ENCODE peak calls at places on chromosomes 3 and 15, in five cellular contexts. One of them, this sample, is unnamed. For H3K4me1, the result is how much of the 10 kb centered on the place peaks cover.

GRCh38 chr3:174884776-174885568 is 25.8 kb downstream of the NAALADL2 start:
- DNase-seq in body of pancreas: no peak
- DNase-seq in esophagus muscularis mucosa: no peak
- DNase-seq in tibial nerve: no peak
- DNase-seq in uterus: no peak
- DNase-seq in this sample: no peak

GRCh38 chr15:100788080-100788730 is 91.4 kb upstream of the ALDH1A3 start:
- DNase-seq in uterus: no peak
- DNase-seq in esophagus muscularis mucosa: peak
- DNase-seq in tibial nerve: no peak
- DNase-seq in body of pancreas: no peak
- DNase-seq in this sample: no peak

GRCh38 chr3:14388200-14388599 is 14.2 kb upstream of the SLC6A6 start:
- DNase-seq in tibial nerve: no peak
- DNase-seq in uterus: no peak
- DNase-seq in body of pancreas: no peak
- DNase-seq in esophagus muscularis mucosa: no peak
- DNase-seq in this sample: no peak

GRCh38 chr3:100775669-100776068 is 66.4 kb downstream of the TFG start:
- DNase-seq in body of pancreas: no peak
- DNase-seq in uterus: no peak
- DNase-seq in esophagus muscularis mucosa: no peak
- DNase-seq in tibial nerve: no peak
- DNase-seq in this sample: no peak

GRCh38 chr3:183278479-183279088 is 25.5 kb downstream of the B3GNT5 start:
- DNase-seq in uterus: no peak
- DNase-seq in esophagus muscularis mucosa: no peak
- DNase-seq in body of pancreas: no peak
- DNase-seq in tibial nerve: no peak
- DNase-seq in this sample: no peak

GRCh38 chr3:149274220-149274619 is 52.6 kb upstream of the CP start:
- DNase-seq in tibial nerve: no peak
- DNase-seq in body of pancreas: no peak
- DNase-seq in esophagus muscularis mucosa: peak
- DNase-seq in uterus: no peak
- DNase-seq in this sample: no peak

GRCh38 chr15:78103406-78104118 is 11.2 kb downstream of the SH2D7 start:
- DNase-seq in uterus: no peak
- DNase-seq in tibial nerve: no peak
- DNase-seq in esophagus muscularis mucosa: no peak
- DNase-seq in body of pancreas: peak
- DNase-seq in this sample: no peak

GRCh38 chr15:52682776-52683175 is 3.6 kb upstream of the ATOSA start:
- DNase-seq in body of pancreas: no peak
- DNase-seq in tibial nerve: no peak
- DNase-seq in esophagus muscularis mucosa: no peak
- DNase-seq in uterus: no peak
- DNase-seq in this sample: no peak

GRCh38 chr3:40211579-40211978 is 97.9 kb upstream of the EIF1B start:
- DNase-seq in tibial nerve: no peak
- DNase-seq in body of pancreas: no peak
- DNase-seq in esophagus muscularis mucosa: peak
- DNase-seq in uterus: no peak
- DNase-seq in this sample: no peak

GRCh38 chr3:50436063-50436674 is 67.3 kb downstream of the CACNA2D2 start:
- DNase-seq in body of pancreas: peak
- DNase-seq in uterus: peak
- DNase-seq in tibial nerve: peak
- DNase-seq in esophagus muscularis mucosa: no peak
- DNase-seq in this sample: peak

GRCh38 chr3:60536420-60536819 is 714.8 kb downstream of the FHIT start:
- DNase-seq in esophagus muscularis mucosa: no peak
- DNase-seq in tibial nerve: no peak
- DNase-seq in uterus: no peak
- DNase-seq in body of pancreas: no peak
- DNase-seq in this sample: no peak

GRCh38 chr15:82040862-82041261 is 5.0 kb downstream of the MEX3B start:
- DNase-seq in esophagus muscularis mucosa: no peak
- DNase-seq in body of pancreas: no peak
- DNase-seq in uterus: no peak
- DNase-seq in tibial nerve: no peak
- DNase-seq in this sample: peak

GRCh38 chr15:101056366-101057334 is 137.5 kb downstream of the LRRK1 start:
- DNase-seq in tibial nerve: peak
- DNase-seq in body of pancreas: no peak
- DNase-seq in uterus: no peak
- DNase-seq in esophagus muscularis mucosa: peak
- DNase-seq in this sample: no peak

GRCh38 chr3:44058022-44058867 is 183.4 kb upstream of the TOPAZ1 start:
- DNase-seq in esophagus muscularis mucosa: no peak
- DNase-seq in tibial nerve: no peak
- DNase-seq in body of pancreas: no peak
- DNase-seq in uterus: no peak
- DNase-seq in this sample: no peak

GRCh38 chr15:84817461-84818081 is 415 bp downstream of the ALPK3 start:
- DNase-seq in tibial nerve: no peak
- DNase-seq in esophagus muscularis mucosa: no peak
- DNase-seq in body of pancreas: no peak
- DNase-seq in uterus: no peak
- DNase-seq in this sample: no peak

GRCh38 chr3:148816971-148817519 is 10.6 kb upstream of the CPB1 start:
- DNase-seq in esophagus muscularis mucosa: no peak
- DNase-seq in body of pancreas: no peak
- DNase-seq in tibial nerve: no peak
- DNase-seq in uterus: no peak
- DNase-seq in this sample: no peak

GRCh38 chr3:166071831-166072230 is 234.6 kb upstream of the BCHE start:
- DNase-seq in esophagus muscularis mucosa: no peak
- DNase-seq in tibial nerve: no peak
- DNase-seq in uterus: no peak
- DNase-seq in body of pancreas: no peak
- DNase-seq in this sample: no peak

GRCh38 chr3:36991923-36992805 is 767 bp downstream of the EPM2AIP1 start:
- DNase-seq in uterus: peak
- DNase-seq in body of pancreas: peak
- DNase-seq in esophagus muscularis mucosa: no peak
- DNase-seq in tibial nerve: peak
- DNase-seq in this sample: peak

GRCh38 chr15:34584321-34584668 is 844 bp upstream of the GOLGA8B start:
- DNase-seq in uterus: no peak
- DNase-seq in body of pancreas: no peak
- DNase-seq in tibial nerve: no peak
- DNase-seq in esophagus muscularis mucosa: no peak
- DNase-seq in this sample: no peak

GRCh38 chr3:46214751-46215352 is 6.7 kb upstream of the CCR1 start:
- DNase-seq in tibial nerve: no peak
- DNase-seq in body of pancreas: no peak
- DNase-seq in uterus: no peak
- DNase-seq in esophagus muscularis mucosa: peak
- DNase-seq in this sample: no peak

GRCh38 chr3:71582612-71583568 is 638 bp downstream of the FOXP1 start:
- DNase-seq in body of pancreas: peak
- DNase-seq in tibial nerve: peak
- DNase-seq in esophagus muscularis mucosa: peak
- DNase-seq in uterus: peak
- DNase-seq in this sample: peak

GRCh38 chr15:90982135-90982534 is 12.2 kb downstream of the PRC1 start:
- DNase-seq in uterus: no peak
- DNase-seq in body of pancreas: no peak
- DNase-seq in esophagus muscularis mucosa: no peak
- DNase-seq in tibial nerve: no peak
- DNase-seq in this sample: no peak

GRCh38 chr3:196646736-196647216 is 7.3 kb downstream of the NRROS start:
- DNase-seq in uterus: no peak
- DNase-seq in esophagus muscularis mucosa: no peak
- DNase-seq in body of pancreas: no peak
- DNase-seq in tibial nerve: no peak
- DNase-seq in this sample: no peak
- H3K4me1 ChIP-seq in uterus: under half
- H3K4me1 ChIP-seq in esophagus muscularis mucosa: under half
- H3K4me1 ChIP-seq in body of pancreas: under half
- H3K4me1 ChIP-seq in tibial nerve: under half
- H3K4me1 ChIP-seq in this sample: under half

DNA sequence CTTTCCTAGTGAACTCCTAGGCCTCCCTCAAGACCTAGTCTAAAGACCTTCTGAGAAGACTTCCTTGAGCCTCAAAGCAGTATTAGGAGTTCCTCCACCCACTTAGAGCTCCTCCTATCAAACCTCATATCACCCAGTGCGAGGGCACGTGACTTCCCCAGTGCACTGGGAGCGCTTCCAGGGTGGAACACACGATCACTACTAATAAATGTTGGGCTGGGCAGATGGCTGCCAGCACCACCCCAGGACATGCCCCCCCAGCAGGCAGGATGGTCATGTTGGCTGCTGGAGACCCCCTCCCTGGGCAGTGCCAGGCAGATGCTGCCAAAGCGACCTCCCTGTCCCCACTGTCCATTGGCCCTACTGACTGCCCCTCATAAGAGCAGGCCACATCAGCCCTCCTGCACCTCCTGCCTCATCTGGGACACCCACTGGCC is 8.5 kb upstream of the PLXND1 start:
- DNase-seq in uterus: peak
- DNase-seq in body of pancreas: peak
- DNase-seq in tibial nerve: no peak
- DNase-seq in esophagus muscularis mucosa: no peak
- DNase-seq in this sample: peak
- TF ChIP-seq POLR2A in uterus: no peak
- TF ChIP-seq POLR2A in body of pancreas: no peak
- TF ChIP-seq POLR2A in tibial nerve: no peak
- TF ChIP-seq POLR2A in esophagus muscularis mucosa: no peak
- TF ChIP-seq POLR2A in this sample: no peak

GRCh38 chr3:157156844-157157635 is 2.9 kb downstream of the CCNL1 start:
- DNase-seq in body of pancreas: no peak
- DNase-seq in tibial nerve: no peak
- DNase-seq in esophagus muscularis mucosa: no peak
- DNase-seq in uterus: no peak
- DNase-seq in this sample: no peak
- H3K4me1 ChIP-seq in body of pancreas: half or more
- H3K4me1 ChIP-seq in tibial nerve: half or more
- H3K4me1 ChIP-seq in esophagus muscularis mucosa: half or more
- H3K4me1 ChIP-seq in uterus: under half
- H3K4me1 ChIP-seq in this sample: half or more

DNA sequence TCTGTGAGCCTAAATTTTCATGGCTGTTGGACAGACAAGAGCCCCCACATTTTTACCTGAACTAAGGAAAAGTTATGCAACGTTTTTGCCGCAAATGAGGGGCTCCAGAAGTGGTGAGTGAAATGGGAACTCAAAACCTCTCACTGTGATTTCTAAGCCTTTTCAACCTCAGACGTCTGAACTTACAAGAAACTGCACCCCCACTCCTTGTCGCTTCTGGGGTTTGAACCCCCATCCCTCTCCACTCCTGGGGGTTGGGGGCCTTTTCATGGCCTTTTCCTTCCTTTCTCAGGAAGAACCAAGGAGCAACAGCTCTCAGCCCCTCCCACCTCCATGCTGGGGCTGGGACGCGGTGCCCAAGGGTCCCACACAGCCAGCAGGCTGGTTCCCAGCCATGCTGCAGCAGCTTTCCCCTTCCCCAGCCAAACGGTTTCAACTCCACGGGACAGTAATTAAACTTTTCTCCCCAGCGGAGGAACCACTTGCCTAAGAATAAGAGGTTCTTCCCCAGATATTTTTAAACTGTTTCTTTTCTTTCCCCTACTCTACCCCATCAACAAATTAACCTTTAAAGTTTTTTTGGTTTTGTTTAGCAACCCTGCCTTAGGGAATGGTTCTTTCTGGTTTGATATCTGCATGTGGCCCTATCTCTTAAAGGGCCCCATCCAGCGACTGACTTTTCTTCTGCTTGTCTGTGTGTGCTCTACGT is 387.6 kb upstream of the CBLB start:
- DNase-seq in body of pancreas: no peak
- DNase-seq in esophagus muscularis mucosa: no peak
- DNase-seq in uterus: no peak
- DNase-seq in tibial nerve: no peak
- DNase-seq in this sample: no peak
- TF ChIP-seq POLR2A in body of pancreas: no peak
- TF ChIP-seq POLR2A in esophagus muscularis mucosa: no peak
- TF ChIP-seq POLR2A in uterus: no peak
- TF ChIP-seq POLR2A in tibial nerve: no peak
- TF ChIP-seq POLR2A in this sample: no peak

DNA sequence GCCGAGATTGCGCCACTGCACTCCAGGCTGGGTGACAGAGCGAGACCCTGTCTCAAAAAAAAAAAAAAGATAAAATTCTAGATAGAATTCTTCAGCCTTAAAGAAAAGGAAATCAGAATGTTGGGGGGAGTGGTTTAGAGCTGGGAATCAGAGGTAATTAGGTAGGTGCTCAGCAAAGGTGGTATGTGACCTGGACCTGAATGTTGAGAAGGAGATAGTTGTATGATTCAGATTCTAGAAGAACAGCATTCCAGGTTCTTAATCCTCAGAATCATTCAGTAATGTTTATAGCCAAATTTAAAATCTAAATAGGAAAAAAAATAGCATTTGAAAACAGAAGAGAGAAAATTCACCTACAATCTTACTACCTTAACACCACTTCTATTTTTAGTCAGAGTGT is 71.3 kb upstream of the UBE2E1 start:
- DNase-seq in uterus: no peak
- DNase-seq in tibial nerve: no peak
- DNase-seq in esophagus muscularis mucosa: no peak
- DNase-seq in body of pancreas: no peak
- DNase-seq in this sample: no peak
- H3K4me1 ChIP-seq in uterus: under half
- H3K4me1 ChIP-seq in tibial nerve: under half
- H3K4me1 ChIP-seq in esophagus muscularis mucosa: under half
- H3K4me1 ChIP-seq in body of pancreas: under half
- H3K4me1 ChIP-seq in this sample: under half

GRCh38 chr15:66611257-66612053 is 45.7 kb upstream of the LCTL start:
- DNase-seq in uterus: no peak
- DNase-seq in body of pancreas: peak
- DNase-seq in tibial nerve: no peak
- DNase-seq in esophagus muscularis mucosa: no peak
- DNase-seq in this sample: no peak
- TF ChIP-seq POLR2A in uterus: no peak
- TF ChIP-seq POLR2A in body of pancreas: peak
- TF ChIP-seq POLR2A in tibial nerve: no peak
- TF ChIP-seq POLR2A in esophagus muscularis mucosa: no peak
- TF ChIP-seq POLR2A in this sample: no peak

DNA sequence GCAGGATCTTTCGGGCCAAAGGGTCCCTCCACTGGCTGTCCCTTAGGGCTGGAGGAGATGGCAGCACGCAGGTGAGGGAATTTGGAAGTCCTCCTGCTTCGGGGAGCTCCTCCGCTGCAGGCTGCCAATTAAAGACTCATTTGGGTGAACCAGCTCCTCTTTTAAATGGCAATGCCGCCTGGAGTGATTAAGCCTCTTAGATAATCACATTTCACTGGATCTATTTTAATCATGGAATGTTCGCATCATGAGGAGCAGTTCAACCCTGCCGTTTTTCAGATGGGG is 117.9 kb downstream of the LIPC start:
- DNase-seq in esophagus muscularis mucosa: no peak
- DNase-seq in tibial nerve: no peak
- DNase-seq in body of pancreas: no peak
- DNase-seq in uterus: no peak
- DNase-seq in this sample: no peak
- H3K4me1 ChIP-seq in esophagus muscularis mucosa: under half
- H3K4me1 ChIP-seq in tibial nerve: under half
- H3K4me1 ChIP-seq in body of pancreas: under half
- H3K4me1 ChIP-seq in uterus: under half
- H3K4me1 ChIP-seq in this sample: under half

GRCh38 chr3:177197041-177197933 is at the start of gene TBL1XR1:
- DNase-seq in esophagus muscularis mucosa: peak
- DNase-seq in tibial nerve: peak
- DNase-seq in uterus: peak
- DNase-seq in body of pancreas: peak
- DNase-seq in this sample: peak
- TF ChIP-seq POLR2A in esophagus muscularis mucosa: no peak
- TF ChIP-seq POLR2A in tibial nerve: no peak
- TF ChIP-seq POLR2A in uterus: peak
- TF ChIP-seq POLR2A in body of pancreas: peak
- TF ChIP-seq POLR2A in this sample: no peak

This sample was measured in testis.